ENCODE peak calls at places on chromosomes 4 and X, in seven cellular contexts. Z is GM23248; R is astrocyte of the spinal cord; B is K562; L is aorta; Y is SJSA1; D is activated CD4-positive, CD25-positive, alpha-beta regulatory T cell. W is an unnamed sample.

GRCh38 chrX:49277520-49277799 is 7.9 kb downstream of the PPP1R3F start:
- DNase-seq in Y (no peak), L (no peak), R (no peak), B (no peak), Z (no peak), D (no peak), W (no peak)

GRCh38 chrX:63513825-63514574 is 162.9 kb upstream of the SPIN4 start:
- DNase-seq in R (peak; percentile 73), Y (no peak), Z (peak; percentile 84), B (no peak), D (no peak), L (no peak), W (no peak)

GRCh38 chr4:184007891-184008290 is 102.8 kb downstream of the STOX2 start:
- DNase-seq in D (no peak), R (peak; percentile 28), Z (peak; percentile 5), Y (no peak), L (no peak), B (no peak), W (peak; percentile 7)

GRCh38 chr4:74483226-74483911 is 38.4 kb downstream of the AREG start:
- DNase-seq in B (peak; percentile 11), D (no peak), Y (no peak), R (no peak), L (no peak), Z (no peak), W (no peak)

GRCh38 chr4:76012388-76012801 is 5.1 kb upstream of the CXCL9 start:
- DNase-seq in B (no peak), Y (no peak), R (peak; percentile 36), Z (peak; percentile 63), D (no peak), L (no peak), W (no peak)

GRCh38 chr4:13537832-13538177 is 6.5 kb downstream of the NKX3-2 start:
- DNase-seq in L (no peak), R (no peak), Z (no peak), Y (no peak), D (no peak), B (peak; percentile 6), W (no peak)

GRCh38 chr4:184824776-184825393 is 883 bp downstream of the ACSL1 start:
- DNase-seq in B (no peak), L (no peak), Y (no peak), Z (no peak), D (no peak), R (peak; percentile 16), W (no peak)

GRCh38 chr4:84931274-84931673 is 35.2 kb downstream of the WDFY3 start:
- DNase-seq in B (no peak), D (no peak), Y (no peak), R (no peak), Z (no peak), L (no peak), W (no peak)

GRCh38 chrX:129145382-129145781 is 377.9 kb downstream of the SMARCA1 start:
- DNase-seq in L (no peak), Y (no peak), B (no peak), Z (no peak), D (no peak), R (no peak), W (no peak)

GRCh38 chr4:125266901-125267601 is 47.7 kb upstream of the FAT4 start:
- DNase-seq in Y (no peak), B (no peak), R (peak; percentile 67), D (no peak), L (no peak), Z (peak; percentile 84), W (no peak)

GRCh38 chrX:55488559-55489314 is 911 bp downstream of the USP51 start:
- DNase-seq in B (peak; percentile 72), L (peak; percentile 83), R (peak; percentile 63), Z (peak; percentile 80), D (peak; percentile 22), Y (peak; percentile 57), W (peak; percentile 48)

GRCh38 chr4:110668463-110669245 is 45.8 kb upstream of the PITX2 start:
- DNase-seq in Y (no peak), R (no peak), B (no peak), Z (no peak), D (no peak), L (no peak), W (no peak)

GRCh38 chr4:176872461-176872860 is 79.7 kb upstream of the VEGFC start:
- DNase-seq in B (no peak), Z (no peak), L (no peak), D (no peak), R (no peak), Y (no peak), W (no peak)

GRCh38 chrX:3690140-3690539 is 23.3 kb downstream of the PRKX start:
- DNase-seq in R (peak; percentile 7), Y (no peak), L (no peak), Z (no peak), D (no peak), B (no peak), W (no peak)

GRCh38 chr4:2103843-2104547 is 44.9 kb downstream of the NAT8L start:
- DNase-seq in Y (no peak), B (no peak), R (no peak), Z (no peak), L (no peak), D (no peak), W (no peak)

GRCh38 chrX:20042221-20042620 is 51.4 kb upstream of the BCLAF3 start:
- DNase-seq in Y (no peak), L (no peak), Z (peak; percentile 71), B (no peak), R (no peak), D (no peak), W (no peak)

GRCh38 chr4:108991929-108992328 is 229.1 kb upstream of the ETNPPL start:
- DNase-seq in D (no peak), B (no peak), R (peak; percentile 75), L (no peak), Z (peak; percentile 70), Y (no peak), W (no peak)

GRCh38 chr4:147059064-147059731 is 113.5 kb upstream of the TTC29 start:
- DNase-seq in L (no peak), R (no peak), B (no peak), Y (no peak), D (no peak), Z (no peak), W (no peak)

GRCh38 chr4:42234817-42235216 is 82.4 kb upstream of the BEND4 start:
- DNase-seq in D (no peak), L (no peak), Y (no peak), B (no peak), Z (no peak), R (no peak), W (no peak)

GRCh38 chr4:101074326-101074725 is 273.0 kb downstream of the PPP3CA start:
- DNase-seq in D (no peak), B (no peak), Y (no peak), Z (no peak), R (no peak), L (no peak), W (no peak)

GRCh38 chr4:182778222-182778982 is 138.8 kb downstream of the DCTD start:
- DNase-seq in L (no peak), B (no peak), D (no peak), R (no peak), Z (no peak), Y (no peak), W (no peak)

GRCh38 chr4:186669159-186669720 is 54.4 kb downstream of the FAT1 start:
- DNase-seq in B (no peak), D (no peak), Y (no peak), Z (peak; percentile 75), L (no peak), R (peak; percentile 78), W (peak; percentile 52)

GRCh38 chrX:80174925-80175574 is 160.5 kb downstream of the TBX22 start:
- DNase-seq in Y (no peak), Z (no peak), L (peak; percentile 86), D (no peak), B (no peak), R (no peak), W (no peak)

GRCh38 chr4:98345838-98346237 is 84.7 kb downstream of the RAP1GDS1 start:
- DNase-seq in R (no peak), D (no peak), B (no peak), L (no peak), Y (no peak), Z (no peak), W (no peak)

GRCh38 chr4:138204507-138204906 is 37.6 kb downstream of the SLC7A11 start:
- DNase-seq in D (no peak), Z (no peak), Y (no peak), R (no peak), L (no peak), B (no peak), W (no peak)

GRCh38 chr4:8451440-8452182 is 11.0 kb downstream of the TRMT44 start:
- DNase-seq in L (no peak), D (no peak), R (no peak), Z (no peak), B (peak; percentile 58), Y (no peak), W (no peak)

GRCh38 chrX:65596270-65596669 is 61.7 kb upstream of the LAS1L start:
- DNase-seq in L (no peak), D (no peak), R (peak; percentile 65), B (peak; percentile 13), Y (peak; percentile 45), Z (peak; percentile 78), W (no peak)

GRCh38 chr4:84847978-84848377 is 118.5 kb downstream of the WDFY3 start:
- DNase-seq in B (no peak), R (no peak), Y (no peak), D (no peak), Z (no peak), L (no peak), W (no peak)

GRCh38 chrX:134671207-134671750 is 13.0 kb upstream of the PLAC1 start:
- DNase-seq in Y (no peak), R (no peak), D (no peak), B (no peak), L (no peak), Z (no peak), W (no peak)

GRCh38 chrX:39704590-39704989 is 393.2 kb downstream of the BCOR start:
- DNase-seq in R (no peak), B (no peak), D (no peak), Z (no peak), L (no peak), Y (no peak), W (no peak)

GRCh38 chr4:40976343-40976742 is 226.6 kb downstream of the NSUN7 start:
- DNase-seq in R (peak; percentile 72), Z (peak; percentile 72), Y (no peak), B (peak; percentile 33), L (no peak), D (no peak), W (peak; percentile 63)

GRCh38 chr4:88734403-88734949 is 36.8 kb upstream of the NAP1L5 start:
- DNase-seq in Z (peak; percentile 28), D (no peak), L (no peak), R (no peak), Y (no peak), B (no peak), W (no peak)

GRCh38 chrX:17592117-17592516 is 145.2 kb upstream of the SCML1 start:
- DNase-seq in L (no peak), Y (no peak), D (no peak), B (no peak), Z (peak; percentile 53), R (peak; percentile 53), W (no peak)

GRCh38 chr4:119733431-119733830 is 104.8 kb upstream of the PDE5A start:
- DNase-seq in Z (no peak), B (no peak), D (no peak), L (no peak), R (peak; percentile 35), Y (no peak), W (no peak)

GRCh38 chrX:79477691-79478090 is 110.6 kb upstream of the ITM2A start:
- DNase-seq in Z (no peak), D (no peak), L (no peak), R (no peak), B (no peak), Y (no peak), W (peak; percentile 5)

W was measured in ACHN.